ENCODE peak calls at places on chromosomes 13 and 19, in nine cellular contexts. G, S, C, P, I, U, H, R and E are unnamed samples.

GRCh38 chr13:113863511-113864302 is at the start of gene GAS6:
- DNase-seq in G (no peak), S (no peak), C (peak; percentile 5), P (peak; percentile 70), I (peak; percentile 76), U (no peak), H (peak; percentile 80), R (peak; percentile 38), E (no peak)

GRCh38 chr13:105817011-105817410 is 718.5 kb downstream of the EFNB2 start:
- DNase-seq in G (no peak), S (no peak), C (no peak), P (no peak), I (no peak), U (no peak), H (no peak), R (no peak), E (no peak)

GRCh38 chr19:15452111-15453047 is 2.6 kb upstream of the WIZ start:
- DNase-seq in G (peak; percentile 87), S (peak; percentile 96), C (no peak), P (peak; percentile 96), I (peak; percentile 88), U (peak; percentile 91), H (peak; percentile 91), R (peak; percentile 78), E (peak; percentile 8)

GRCh38 chr19:19635313-19635702 is 7.3 kb upstream of the LPAR2 start:
- DNase-seq in G (no peak), S (no peak), C (no peak), P (no peak), I (no peak), U (no peak), H (no peak), R (no peak), E (no peak)

GRCh38 chr19:10070730-10071446 is 15.2 kb upstream of the SHFL start:
- DNase-seq in G (no peak), S (no peak), C (no peak), P (no peak), I (no peak), U (no peak), H (no peak), R (no peak), E (no peak)

GRCh38 chr13:51935326-51936171 is 73.8 kb downstream of the CCDC70 start:
- DNase-seq in G (no peak), S (no peak), C (no peak), P (no peak), I (peak; percentile 21), U (peak; percentile 19), H (no peak), R (no peak), E (no peak)

GRCh38 chr13:23889598-23890224 is 511 bp upstream of the MIPEP start:
- DNase-seq in G (no peak), S (no peak), C (peak; percentile 10), P (no peak), I (peak; percentile 65), U (no peak), H (no peak), R (no peak), E (no peak)

GRCh38 chr19:36668646-36669045 is 2.0 kb upstream of the ZNF461 start:
- DNase-seq in G (no peak), S (no peak), C (no peak), P (no peak), I (no peak), U (no peak), H (no peak), R (no peak), E (no peak)

GRCh38 chr19:48780684-48781391 is 25.5 kb downstream of the FGF21 start:
- DNase-seq in G (no peak), S (no peak), C (no peak), P (peak; percentile 28), I (peak; percentile 34), U (no peak), H (no peak), R (no peak), E (no peak)

GRCh38 chr19:4633140-4633967 is 6.0 kb upstream of the TNFAIP8L1 start:
- DNase-seq in G (peak; percentile 60), S (peak; percentile 79), C (peak; percentile 54), P (peak; percentile 53), I (peak; percentile 68), U (peak; percentile 65), H (peak; percentile 72), R (no peak), E (peak; percentile 57)

GRCh38 chr19:8307965-8308866 is at the start of gene CD320:
- DNase-seq in G (peak; percentile 87), S (peak; percentile 94), C (peak; percentile 93), P (peak; percentile 93), I (peak; percentile 95), U (peak; percentile 84), H (peak; percentile 95), R (peak; percentile 79), E (peak; percentile 64)

GRCh38 chr19:40315812-40316475 is 30.8 kb upstream of the AKT2 start:
- DNase-seq in G (no peak), S (no peak), C (no peak), P (no peak), I (no peak), U (no peak), H (peak; percentile 54), R (no peak), E (no peak)

GRCh38 chr19:1261863-1262686 is 7.1 kb upstream of the CIRBP start:
- DNase-seq in G (peak; percentile 89), S (peak; percentile 86), C (no peak), P (peak; percentile 66), I (peak; percentile 85), U (no peak), H (peak; percentile 95), R (peak; percentile 91), E (no peak)

GRCh38 chr19:58549664-58550361 is 5.1 kb downstream of the CHMP2A start:
- DNase-seq in G (no peak), S (peak; percentile 64), C (no peak), P (no peak), I (no peak), U (no peak), H (no peak), R (no peak), E (no peak)

GRCh38 chr19:7787141-7787540 is 24.1 kb downstream of the CLEC4M start:
- DNase-seq in G (no peak), S (peak; percentile 71), C (no peak), P (peak; percentile 32), I (no peak), U (no peak), H (no peak), R (no peak), E (no peak)

GRCh38 chr19:46732966-46733692 is 12.7 kb upstream of the FKRP start:
- DNase-seq in G (no peak), S (no peak), C (no peak), P (peak; percentile 52), I (no peak), U (no peak), H (peak; percentile 73), R (no peak), E (no peak)

GRCh38 chr13:51728275-51728673 is 75.7 kb downstream of the DHRS12 start:
- DNase-seq in G (no peak), S (no peak), C (no peak), P (no peak), I (no peak), U (no peak), H (no peak), R (no peak), E (no peak)

GRCh38 chr13:46475586-46475991 is 77.4 kb upstream of the LRCH1 start:
- DNase-seq in G (no peak), S (no peak), C (no peak), P (no peak), I (peak; percentile 85), U (no peak), H (no peak), R (no peak), E (no peak)

GRCh38 chr19:30252214-30252613 is 120.0 kb upstream of the ZNF536 start:
- DNase-seq in G (no peak), S (no peak), C (no peak), P (no peak), I (no peak), U (no peak), H (no peak), R (no peak), E (no peak)
- H3K27me3 ChIP-seq in G (peaks cover 3% of the 10 kb centered on the region), S (peaks cover 5% of the 10 kb centered on the region), C (peaks cover 14% of the 10 kb centered on the region), P (peaks cover 5% of the 10 kb centered on the region), I (no peaks in the 10 kb centered on the region), U (peaks cover 68% of the 10 kb centered on the region), H (peaks cover 34% of the 10 kb centered on the region), R (peaks cover 43% of the 10 kb centered on the region), E (no peaks in the 10 kb centered on the region)

DNA sequence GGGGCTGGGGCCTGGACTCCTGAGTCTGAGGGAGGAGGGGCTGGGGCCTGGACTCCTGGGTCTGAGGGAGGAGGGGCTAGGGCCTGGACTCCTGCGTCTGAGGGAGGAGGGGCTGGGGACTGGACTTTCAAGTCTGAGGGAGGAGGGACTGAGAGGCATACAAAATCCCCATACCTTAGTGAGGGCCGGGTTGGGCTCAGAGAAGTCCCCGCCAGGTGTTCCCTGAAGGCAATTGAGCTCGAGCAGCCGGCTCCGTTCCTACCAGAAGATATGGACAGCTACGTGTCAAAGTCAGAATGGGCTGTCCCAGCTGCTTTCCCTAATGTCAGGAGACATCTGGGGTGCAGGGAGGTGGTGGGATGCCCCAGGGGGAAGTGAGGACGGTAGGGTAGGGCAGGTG is 9.5 kb downstream of the PHLDB3 start:
- DNase-seq in G (no peak), S (no peak), C (no peak), P (no peak), I (no peak), U (no peak), H (no peak), R (no peak), E (no peak)
- H3K4me3 ChIP-seq in G (no peak overlapping the region), S (no peak overlapping the region), C (no peak overlapping the region), P (no peak overlapping the region), I (no peak overlapping the region), U (no peak overlapping the region), H (no peak overlapping the region), R (no peak overlapping the region), E (no peak overlapping the region)

GRCh38 chr19:42275517-42275916 is 6.5 kb downstream of the CIC start:
- DNase-seq in G (no peak), S (no peak), C (no peak), P (no peak), I (no peak), U (no peak), H (no peak), R (no peak), E (no peak)

GRCh38 chr19:42276821-42277220 is 7.8 kb downstream of the CIC start:
- DNase-seq in G (no peak), S (no peak), C (no peak), P (no peak), I (peak; percentile 77), U (no peak), H (no peak), R (no peak), E (no peak)

GRCh38 chr19:42275103-42275502 is 6.1 kb downstream of the CIC start:
- DNase-seq in G (no peak), S (no peak), C (no peak), P (no peak), I (no peak), U (no peak), H (no peak), R (no peak), E (no peak)

GRCh38 chr19:42277821-42278809 is 9.1 kb downstream of the CIC start:
- DNase-seq in G (no peak), S (peak; percentile 72), C (no peak), P (peak; percentile 33), I (peak; percentile 64), U (no peak), H (no peak), R (peak; percentile 91), E (no peak)

GRCh38 chr19:42276284-42276683 is 7.2 kb downstream of the CIC start:
- DNase-seq in G (no peak), S (no peak), C (no peak), P (peak; percentile 32), I (no peak), U (no peak), H (no peak), R (no peak), E (no peak)
- H3K27ac ChIP-seq in G (no peak overlapping the region), S (peak overlapping the region; percentile 94), C (no peak overlapping the region), P (no peak overlapping the region), I (peak overlapping the region; percentile 62), U (no peak overlapping the region), H (peak overlapping the region; percentile 15), R (peak overlapping the region; percentile 100), E (no peak overlapping the region)

GRCh38 chr19:30353394-30353793 is 18.8 kb upstream of the ZNF536 start:
- DNase-seq in G (no peak), S (no peak), C (no peak), P (no peak), I (no peak), U (no peak), H (no peak), R (no peak), E (no peak)
- H3K27me3 ChIP-seq in G (no peaks in the 10 kb centered on the region), S (no peaks in the 10 kb centered on the region), C (no peaks in the 10 kb centered on the region), P (no peaks in the 10 kb centered on the region), I (no peaks in the 10 kb centered on the region), U (peaks cover 38% of the 10 kb centered on the region), H (no peaks in the 10 kb centered on the region), R (no peaks in the 10 kb centered on the region), E (no peaks in the 10 kb centered on the region)